ENCODE peak calls at places on chromosomes 16 and 17, in seven cellular contexts. Q, N, H, W, P, A and V are unnamed samples.

GRCh38 chr16:9599415-9600110 is 508.1 kb downstream of the HAPSTR1 start:
- DNase-seq in Q (no peak), N (no peak), H (no peak), W (no peak), P (no peak), A (no peak), V (no peak)

GRCh38 chr16:86222541-86222940 is 287.8 kb upstream of the FOXF1 start:
- DNase-seq in Q (no peak), N (no peak), H (no peak), W (no peak), P (no peak), A (no peak), V (no peak)

GRCh38 chr16:57000271-57001025 is 11.1 kb downstream of the NLRC5 start:
- DNase-seq in Q (peak; percentile 72), N (peak; percentile 68), H (peak; percentile 36), W (no peak), P (peak; percentile 86), A (peak; percentile 52), V (peak; percentile 60)

GRCh38 chr16:85673529-85674417 is 15.0 kb downstream of the GINS2 start:
- DNase-seq in Q (no peak), N (no peak), H (no peak), W (no peak), P (peak; percentile 70), A (no peak), V (no peak)

GRCh38 chr17:79832211-79833109 is 6.8 kb downstream of the CBX4 start:
- DNase-seq in Q (no peak), N (peak; percentile 87), H (no peak), W (no peak), P (peak; percentile 24), A (no peak), V (no peak)

GRCh38 chr16:22297871-22298733 is 893 bp downstream of the POLR3E start:
- DNase-seq in Q (peak; percentile 75), N (peak; percentile 85), H (peak; percentile 64), W (peak; percentile 78), P (peak; percentile 65), A (peak; percentile 77), V (peak; percentile 71)

GRCh38 chr17:37292429-37293139 is 83.2 kb upstream of the C17orf78 start:
- DNase-seq in Q (no peak), N (no peak), H (no peak), W (no peak), P (no peak), A (no peak), V (no peak)

GRCh38 chr17:35493040-35493439 is 44.4 kb downstream of the SLFN12L start:
- DNase-seq in Q (no peak), N (no peak), H (no peak), W (no peak), P (no peak), A (no peak), V (no peak)

GRCh38 chr17:41322264-41322902 is 6.9 kb upstream of the KRTAP17-1 start:
- DNase-seq in Q (peak; percentile 49), N (peak; percentile 22), H (no peak), W (no peak), P (no peak), A (peak; percentile 54), V (no peak)

GRCh38 chr16:50360779-50361178 is 8.0 kb downstream of the BRD7 start:
- DNase-seq in Q (no peak), N (no peak), H (no peak), W (no peak), P (no peak), A (no peak), V (no peak)

GRCh38 chr17:77995146-77995852 is 36.8 kb downstream of the TNRC6C start:
- DNase-seq in Q (no peak), N (no peak), H (no peak), W (no peak), P (peak; percentile 65), A (no peak), V (no peak)

GRCh38 chr17:43907425-43907981 is at the start of gene MPP2:
- DNase-seq in Q (peak; percentile 67), N (no peak), H (peak; percentile 69), W (peak; percentile 85), P (peak; percentile 69), A (peak; percentile 55), V (peak; percentile 51)

GRCh38 chr17:27558842-27559505 is 72.0 kb upstream of the LGALS9 start:
- DNase-seq in Q (no peak), N (no peak), H (peak; percentile 51), W (no peak), P (no peak), A (no peak), V (no peak)

GRCh38 chr16:1674751-1675664 is 3.1 kb upstream of the JPT2 start:
- DNase-seq in Q (no peak), N (peak; percentile 68), H (no peak), W (no peak), P (no peak), A (no peak), V (no peak)

GRCh38 chr17:76948726-76949342 is 80.6 kb downstream of the MGAT5B start:
- DNase-seq in Q (no peak), N (no peak), H (no peak), W (no peak), P (no peak), A (no peak), V (no peak)

GRCh38 chr17:43085489-43085888 is 39.7 kb downstream of the BRCA1 start:
- DNase-seq in Q (no peak), N (no peak), H (no peak), W (no peak), P (no peak), A (no peak), V (no peak)

GRCh38 chr17:15233022-15233805 is 31.9 kb downstream of the PMP22 start:
- DNase-seq in Q (no peak), N (no peak), H (no peak), W (no peak), P (no peak), A (no peak), V (no peak)

GRCh38 chr17:5582177-5582885 is 2.0 kb downstream of the NLRP1 start:
- DNase-seq in Q (no peak), N (no peak), H (no peak), W (no peak), P (no peak), A (no peak), V (no peak)

GRCh38 chr17:1224330-1224729 is 44.5 kb upstream of the ABR start:
- DNase-seq in Q (no peak), N (no peak), H (peak; percentile 33), W (no peak), P (no peak), A (no peak), V (no peak)

GRCh38 chr17:12053552-12053951 is 32.9 kb downstream of the MAP2K4 start:
- DNase-seq in Q (no peak), N (no peak), H (no peak), W (no peak), P (no peak), A (no peak), V (no peak)

GRCh38 chr17:70896843-70897242 is 727.5 kb downstream of the KCNJ2 start:
- DNase-seq in Q (no peak), N (no peak), H (no peak), W (no peak), P (no peak), A (no peak), V (no peak)

GRCh38 chr16:50505714-50506542 is 42.3 kb upstream of the NKD1 start:
- DNase-seq in Q (no peak), N (no peak), H (no peak), W (no peak), P (peak; percentile 11), A (no peak), V (no peak)

GRCh38 chr16:84552135-84552534 is 47.7 kb upstream of the MEAK7 start:
- DNase-seq in Q (no peak), N (no peak), H (no peak), W (no peak), P (no peak), A (no peak), V (no peak)

GRCh38 chr16:21953541-21953902 is 361 bp downstream of the UQCRC2 start:
- DNase-seq in Q (no peak), N (no peak), H (no peak), W (peak; percentile 47), P (no peak), A (no peak), V (no peak)

GRCh38 chr16:30816769-30817168 is 29.8 kb upstream of the ZNF629 start:
- DNase-seq in Q (no peak), N (no peak), H (no peak), W (no peak), P (no peak), A (no peak), V (no peak)

GRCh38 chr16:30808163-30808562 is 21.2 kb upstream of the ZNF629 start:
- DNase-seq in Q (no peak), N (no peak), H (no peak), W (no peak), P (no peak), A (no peak), V (no peak)

DNA sequence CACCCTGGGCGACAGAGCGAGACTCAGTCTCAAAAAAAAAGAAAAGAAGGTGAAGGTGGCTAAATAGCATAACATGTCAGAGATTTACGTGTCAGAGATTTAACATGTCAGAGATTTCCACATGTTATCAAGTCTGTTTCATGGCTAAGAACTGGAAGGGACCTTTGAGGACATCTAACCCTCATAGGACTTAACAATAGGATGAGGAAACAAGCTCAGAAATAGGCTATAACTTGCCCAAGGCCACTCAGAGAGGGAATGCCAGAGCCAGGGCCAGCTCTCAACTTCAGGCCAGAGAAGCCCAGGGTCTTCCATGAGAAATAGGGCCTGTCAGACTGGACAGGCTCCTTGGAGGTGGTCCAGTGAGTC is 26.8 kb upstream of the ZNF629 start:
- DNase-seq in Q (no peak), N (no peak), H (no peak), W (no peak), P (no peak), A (no peak), V (no peak)
- TF ChIP-seq CTCF in Q (no peak), N (no peak), H (no peak), W (no peak), P (no peak), A (no peak), V (no peak)

GRCh38 chr17:64202683-64203430 is 60.2 kb downstream of the TEX2 start:
- DNase-seq in Q (no peak), N (peak; percentile 54), H (no peak), W (no peak), P (no peak), A (no peak), V (no peak)
- TF ChIP-seq CTCF in Q (peak; percentile 6), N (no peak), H (no peak), W (no peak), P (no peak), A (no peak), V (no peak)

GRCh38 chr17:81295678-81296381 is 723 bp upstream of the SLC38A10 start:
- DNase-seq in Q (no peak), N (peak; percentile 81), H (peak; percentile 83), W (no peak), P (no peak), A (peak; percentile 75), V (peak; percentile 53)
- TF ChIP-seq CTCF in Q (peak; percentile 19), N (peak; percentile 43), H (peak; percentile 74), W (no peak), P (peak; percentile 32), A (no peak), V (peak; percentile 40)

DNA sequence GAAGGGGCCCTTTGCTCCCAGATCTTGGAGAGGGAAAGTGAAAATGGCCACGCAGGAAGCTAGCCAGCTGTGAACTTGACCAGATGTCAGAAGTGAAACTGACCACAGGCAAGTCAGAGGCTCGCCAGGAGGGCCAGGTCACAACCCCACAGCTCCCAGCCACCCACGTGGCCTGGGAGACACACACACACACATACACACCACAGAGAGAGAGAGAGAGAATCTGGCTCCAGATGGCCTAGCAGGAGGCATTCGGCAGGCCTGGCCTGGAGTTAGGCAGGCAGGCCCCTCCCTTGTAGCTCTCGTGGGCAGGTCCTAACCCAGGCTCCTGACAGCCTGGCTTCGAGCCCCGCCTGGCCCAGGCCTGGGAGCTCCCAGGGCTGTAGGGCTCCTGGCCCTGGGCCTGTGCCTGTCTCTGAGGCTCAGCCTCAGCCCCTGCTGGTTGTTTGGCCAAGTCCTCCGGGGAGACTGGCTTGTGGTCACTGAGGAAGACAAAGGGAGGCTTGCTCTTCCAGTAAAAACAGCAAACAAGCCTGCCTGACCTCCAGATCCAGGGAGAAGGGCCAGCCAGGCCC is 20.2 kb downstream of the NGFR start:
- DNase-seq in Q (peak; percentile 90), N (peak; percentile 81), H (peak; percentile 74), W (no peak), P (peak; percentile 89), A (peak; percentile 92), V (peak; percentile 67)
- TF ChIP-seq CTCF in Q (no peak), N (no peak), H (no peak), W (no peak), P (peak; percentile 50), A (no peak), V (no peak)